ENCODE peak calls at places on chromosomes 1 and 21, in ten cellular contexts. O is uterus, Q is heart left ventricle, K is K562, A is right lobe of liver, Z is adrenal gland, R is esophagus muscularis mucosa, P is endothelial cell of umbilical vein, N is A549, Y is sigmoid colon. U is an unnamed sample.

GRCh38 chr1:223153177-223154119 is 10.4 kb upstream of the TLR5 start:
- DNase-seq in Q (peak), N (no peak), P (peak), O (no peak), A (no peak), Y (peak), Z (no peak), K (no peak), R (no peak), U (no peak)

GRCh38 chr1:164265232-164265631 is 293.8 kb upstream of the PBX1 start:
- DNase-seq in Q (no peak), O (peak), K (no peak), N (no peak), R (no peak), Y (no peak), Z (no peak), A (no peak), P (no peak), U (no peak)

GRCh38 chr1:108107658-108108057 is 92.5 kb downstream of the SLC25A24 start:
- DNase-seq in A (no peak), K (no peak), Q (no peak), Z (no peak), Y (no peak), O (no peak), N (peak), R (no peak), P (no peak), U (no peak)

GRCh38 chr1:20411196-20411980 is 74.6 kb downstream of the CAMK2N1 start:
- DNase-seq in P (peak), Y (no peak), R (no peak), K (no peak), N (peak), O (no peak), Q (no peak), Z (peak), A (no peak), U (peak)

GRCh38 chr1:11357291-11357690 is 84.3 kb downstream of the UBIAD1 start:
- DNase-seq in K (no peak), R (no peak), N (no peak), P (no peak), Z (no peak), Q (no peak), A (no peak), O (no peak), Y (no peak), U (no peak)

GRCh38 chr1:244442850-244443249 is 8.9 kb downstream of the ADSS2 start:
- DNase-seq in Z (no peak), Q (no peak), K (no peak), O (no peak), P (no peak), N (no peak), A (no peak), Y (no peak), R (no peak), U (no peak)

GRCh38 chr1:11873954-11874562 is 15.3 kb upstream of the NPPB start:
- DNase-seq in N (no peak), A (no peak), Z (peak), Y (no peak), R (no peak), K (no peak), O (peak), P (no peak), Q (peak), U (no peak)

GRCh38 chr1:119682141-119682540 is 29.6 kb upstream of the PHGDH start:
- DNase-seq in O (no peak), A (no peak), Q (no peak), K (no peak), P (no peak), Z (no peak), N (no peak), R (no peak), Y (no peak), U (no peak)

GRCh38 chr1:39105841-39106765 is 80.0 kb downstream of the NDUFS5 start:
- DNase-seq in A (peak), Q (peak), Y (peak), P (peak), R (no peak), N (no peak), K (peak), O (peak), Z (peak), U (peak)

GRCh38 chr1:145707183-145707867 is at the start of gene PDZK1:
- DNase-seq in P (no peak), R (no peak), K (no peak), Q (no peak), O (no peak), Z (peak), N (no peak), Y (no peak), A (peak), U (peak)

GRCh38 chr1:1069711-1070676 is 4.1 kb downstream of the RNF223 start:
- DNase-seq in Q (no peak), K (peak), Y (no peak), P (no peak), O (no peak), N (no peak), R (no peak), A (no peak), Z (no peak), U (no peak)

GRCh38 chr1:238487931-238488330 is 597.2 kb upstream of the ZP4 start:
- DNase-seq in Y (no peak), Z (no peak), R (no peak), O (no peak), P (no peak), A (no peak), K (no peak), N (no peak), Q (no peak), U (no peak)

GRCh38 chr21:27423073-27423472 is 456.2 kb upstream of the ADAMTS5 start:
- DNase-seq in A (no peak), Q (peak), K (no peak), O (peak), R (no peak), Y (peak), P (no peak), N (no peak), Z (peak), U (peak)

GRCh38 chr1:172932981-172933380 is 117.8 kb downstream of the TNFSF18 start:
- DNase-seq in Q (no peak), N (no peak), Y (no peak), R (no peak), A (no peak), Z (no peak), P (no peak), O (no peak), K (no peak), U (no peak)

GRCh38 chr1:27811741-27812500 is 18.7 kb upstream of the PPP1R8 start:
- DNase-seq in N (no peak), K (no peak), O (no peak), P (no peak), Y (no peak), R (no peak), Z (no peak), Q (no peak), A (no peak), U (no peak)

GRCh38 chr1:55378582-55378981 is 163.4 kb upstream of the USP24 start:
- DNase-seq in Y (peak), Z (peak), P (peak), R (peak), N (no peak), A (no peak), O (peak), K (peak), Q (no peak), U (peak)

GRCh38 chr1:227885648-227886502 is 61.9 kb downstream of the WNT9A start:
- DNase-seq in P (no peak), Q (peak), K (peak), O (peak), Y (peak), N (peak), R (peak), A (peak), Z (peak), U (peak)

DNA sequence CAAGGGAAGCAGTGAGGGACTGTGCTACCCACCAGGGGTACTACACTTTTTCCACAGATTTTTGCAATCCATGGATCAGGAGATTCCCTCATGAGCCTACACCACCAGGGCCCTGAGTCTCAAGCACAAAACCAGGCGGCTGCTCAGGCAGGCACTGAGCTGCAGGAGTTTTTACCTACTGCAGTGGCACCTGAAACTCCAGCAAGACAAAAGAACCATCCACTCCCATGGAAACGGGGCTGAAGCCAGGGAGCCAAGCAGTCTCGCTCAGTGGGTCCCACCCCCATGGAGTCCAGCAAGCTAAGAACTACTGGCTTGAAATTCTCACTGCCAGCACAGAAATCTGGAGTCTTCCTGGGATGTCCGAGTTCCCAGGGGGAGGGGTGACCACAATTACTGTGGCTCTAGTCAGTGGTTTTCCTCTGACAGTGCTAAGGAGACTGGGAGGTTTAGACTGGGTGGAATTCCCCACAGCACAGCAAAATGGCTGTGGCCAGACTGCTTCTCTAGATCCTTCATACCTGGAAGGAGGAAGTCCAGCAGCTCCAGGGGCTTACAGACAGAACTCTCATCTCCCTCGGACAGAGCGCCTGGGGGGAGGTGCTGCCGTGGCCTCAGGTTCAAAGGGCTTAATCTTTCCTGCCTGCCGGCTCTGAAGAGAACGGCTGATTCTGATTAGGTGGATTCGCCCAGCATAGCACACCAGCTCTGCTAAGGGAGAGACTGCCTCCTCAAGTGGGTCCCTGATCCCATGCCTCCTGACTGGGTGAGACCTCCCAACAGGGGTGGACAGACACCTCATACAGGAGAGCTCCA is 437.8 kb downstream of the LTN1 start:
- DNase-seq in N (no peak), Z (no peak), Y (no peak), K (no peak), O (no peak), R (no peak), A (no peak), P (no peak), Q (no peak), U (no peak)
- H3K4me3 ChIP-seq in N (no peak), Z (no peak), Y (no peak), K (no peak), O (no peak), R (no peak), A (no peak), P (no peak), Q (no peak), U (no peak)

GRCh38 chr1:177784394-177784793 is 185.5 kb downstream of the SEC16B start:
- DNase-seq in Q (no peak), O (no peak), K (no peak), P (peak), Z (no peak), Y (no peak), R (no peak), A (no peak), N (no peak), U (no peak)
- TF ChIP-seq POLR2A in Q (no peak), O (no peak), K (no peak), P (no peak), Z (no peak), Y (no peak), R (no peak), A (no peak), N (no peak), U (no peak)

GRCh38 chr1:156922986-156923564 is 2.6 kb downstream of the LRRC71 start:
- DNase-seq in R (no peak), A (no peak), Z (no peak), O (no peak), N (no peak), K (no peak), Y (no peak), P (no peak), Q (no peak), U (no peak)
- H3K4me3 ChIP-seq in R (no peak), A (no peak), Z (no peak), O (no peak), N (no peak), K (no peak), Y (no peak), P (no peak), Q (no peak), U (no peak)

DNA sequence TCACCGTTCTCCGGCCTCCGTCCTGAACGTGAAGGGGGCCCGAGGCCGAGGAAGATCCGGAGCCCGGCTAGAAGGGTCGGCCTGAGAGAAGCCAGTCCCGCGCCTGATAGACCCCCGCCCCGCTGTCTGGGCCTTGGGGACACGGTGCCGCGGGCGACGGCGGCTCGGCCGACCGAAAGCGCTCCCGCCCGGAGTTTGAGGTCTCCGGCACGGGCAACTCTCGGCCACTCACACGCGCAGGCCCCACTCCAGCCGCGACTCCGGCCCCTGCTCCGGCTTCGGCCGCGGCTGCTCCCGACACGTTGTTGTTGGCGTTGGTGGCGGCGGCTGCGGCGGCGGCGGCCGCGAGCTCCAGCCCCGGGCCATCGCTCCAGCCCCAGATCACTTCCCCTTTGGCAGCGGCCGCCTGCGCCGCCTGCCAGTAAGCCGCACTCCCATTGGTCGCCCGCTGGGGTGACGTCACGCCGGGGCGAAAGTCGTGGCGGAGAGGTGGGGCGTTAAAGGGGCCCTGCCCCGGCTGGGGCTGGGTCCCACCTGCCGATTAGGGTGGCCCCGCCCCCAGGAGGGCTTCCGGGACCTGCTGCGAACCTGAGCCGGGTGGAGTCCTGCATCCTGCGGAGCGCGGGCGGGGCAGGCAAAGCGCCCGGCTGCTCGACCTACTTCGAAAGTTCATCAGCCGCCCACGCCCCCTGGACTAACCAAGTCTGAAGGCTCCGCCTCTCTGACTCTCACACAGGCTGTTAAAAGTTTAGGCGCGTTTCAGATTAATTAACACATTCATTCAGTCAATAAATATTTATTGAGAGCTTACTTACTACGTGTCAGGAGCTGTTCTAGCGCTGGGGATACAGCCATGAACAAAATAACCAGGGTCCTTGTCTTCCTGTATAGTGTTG is at the start of gene EFCAB14:
- DNase-seq in P (peak), R (peak), Z (peak), Q (peak), K (peak), N (peak), O (peak), A (peak), Y (peak), U (peak)
- TF ChIP-seq POLR2A in P (peak), R (peak), Z (peak), Q (no peak), K (peak), N (no peak), O (peak), A (peak), Y (no peak), U (peak)